ENCODE peak calls at places on chromosome 15, in nine cellular contexts. One of them, this sample, is unnamed.

GRCh38 chr15:66946578-66947164 is 118.7 kb upstream of the SMAD3 start:
- DNase-seq in testis: peak; percentile 81
- DNase-seq in astrocyte: peak; percentile 21
- DNase-seq in thoracic aorta: no peak
- DNase-seq in IMR-90: peak; percentile 70
- DNase-seq in adrenal gland: peak; percentile 64
- DNase-seq in coronary artery: no peak
- DNase-seq in WERI-Rb-1: peak; percentile 60
- DNase-seq in left ventricle myocardium inferior: peak; percentile 68
- DNase-seq in this sample: peak; percentile 77

GRCh38 chr15:68371851-68372250 is 60.1 kb downstream of the ITGA11 start:
- DNase-seq in astrocyte: no peak
- DNase-seq in coronary artery: peak; percentile 41
- DNase-seq in adrenal gland: peak; percentile 5
- DNase-seq in left ventricle myocardium inferior: no peak
- DNase-seq in thoracic aorta: no peak
- DNase-seq in testis: no peak
- DNase-seq in IMR-90: no peak
- DNase-seq in WERI-Rb-1: no peak
- DNase-seq in this sample: no peak

GRCh38 chr15:61172325-61172724 is 56.8 kb downstream of the RORA start:
- DNase-seq in coronary artery: no peak
- DNase-seq in testis: no peak
- DNase-seq in thoracic aorta: no peak
- DNase-seq in IMR-90: no peak
- DNase-seq in adrenal gland: no peak
- DNase-seq in left ventricle myocardium inferior: no peak
- DNase-seq in WERI-Rb-1: no peak
- DNase-seq in astrocyte: no peak
- DNase-seq in this sample: no peak

GRCh38 chr15:55917881-55918296 is 75.5 kb downstream of the NEDD4 start:
- DNase-seq in astrocyte: peak; percentile 84
- DNase-seq in coronary artery: no peak
- DNase-seq in testis: peak; percentile 28
- DNase-seq in WERI-Rb-1: peak; percentile 14
- DNase-seq in thoracic aorta: no peak
- DNase-seq in IMR-90: peak; percentile 96
- DNase-seq in left ventricle myocardium inferior: no peak
- DNase-seq in adrenal gland: no peak
- DNase-seq in this sample: peak; percentile 93

GRCh38 chr15:66919421-66919820 is 146.0 kb upstream of the SMAD3 start:
- DNase-seq in astrocyte: no peak
- DNase-seq in WERI-Rb-1: no peak
- DNase-seq in testis: no peak
- DNase-seq in coronary artery: no peak
- DNase-seq in thoracic aorta: no peak
- DNase-seq in adrenal gland: no peak
- DNase-seq in IMR-90: no peak
- DNase-seq in left ventricle myocardium inferior: no peak
- DNase-seq in this sample: no peak

GRCh38 chr15:72006382-72006781 is 111.6 kb downstream of the MYO9A start:
- DNase-seq in coronary artery: no peak
- DNase-seq in left ventricle myocardium inferior: no peak
- DNase-seq in thoracic aorta: no peak
- DNase-seq in astrocyte: no peak
- DNase-seq in adrenal gland: no peak
- DNase-seq in testis: no peak
- DNase-seq in WERI-Rb-1: no peak
- DNase-seq in IMR-90: no peak
- DNase-seq in this sample: no peak

GRCh38 chr15:32117122-32117521 is 86.8 kb downstream of the CHRNA7 start:
- DNase-seq in astrocyte: no peak
- DNase-seq in WERI-Rb-1: no peak
- DNase-seq in testis: no peak
- DNase-seq in IMR-90: no peak
- DNase-seq in coronary artery: no peak
- DNase-seq in adrenal gland: no peak
- DNase-seq in thoracic aorta: no peak
- DNase-seq in left ventricle myocardium inferior: no peak
- DNase-seq in this sample: no peak

GRCh38 chr15:85354432-85354831 is 26.0 kb upstream of the AKAP13 start:
- DNase-seq in astrocyte: peak; percentile 93
- DNase-seq in left ventricle myocardium inferior: no peak
- DNase-seq in thoracic aorta: no peak
- DNase-seq in adrenal gland: no peak
- DNase-seq in coronary artery: no peak
- DNase-seq in IMR-90: peak; percentile 77
- DNase-seq in WERI-Rb-1: no peak
- DNase-seq in testis: no peak
- DNase-seq in this sample: peak; percentile 80

GRCh38 chr15:31333119-31333518 is 6.5 kb downstream of the KLF13 start:
- DNase-seq in IMR-90: no peak
- DNase-seq in adrenal gland: no peak
- DNase-seq in coronary artery: no peak
- DNase-seq in thoracic aorta: no peak
- DNase-seq in left ventricle myocardium inferior: no peak
- DNase-seq in WERI-Rb-1: no peak
- DNase-seq in testis: no peak
- DNase-seq in astrocyte: no peak
- DNase-seq in this sample: no peak

GRCh38 chr15:89898628-89899302 is 5.0 kb upstream of the AP3S2 start:
- DNase-seq in coronary artery: no peak
- DNase-seq in astrocyte: peak; percentile 21
- DNase-seq in adrenal gland: no peak
- DNase-seq in thoracic aorta: no peak
- DNase-seq in testis: peak; percentile 28
- DNase-seq in IMR-90: peak; percentile 47
- DNase-seq in WERI-Rb-1: peak; percentile 74
- DNase-seq in left ventricle myocardium inferior: no peak
- DNase-seq in this sample: peak; percentile 42

GRCh38 chr15:78301813-78302212 is 2.4 kb upstream of the SKIC8 start:
- DNase-seq in IMR-90: no peak
- DNase-seq in WERI-Rb-1: no peak
- DNase-seq in thoracic aorta: no peak
- DNase-seq in astrocyte: peak; percentile 30
- DNase-seq in left ventricle myocardium inferior: no peak
- DNase-seq in adrenal gland: no peak
- DNase-seq in testis: no peak
- DNase-seq in coronary artery: no peak
- DNase-seq in this sample: no peak

GRCh38 chr15:90001683-90002427 is 731 bp downstream of the ZNF710 start:
- DNase-seq in left ventricle myocardium inferior: peak; percentile 66
- DNase-seq in testis: peak; percentile 52
- DNase-seq in coronary artery: no peak
- DNase-seq in IMR-90: peak; percentile 58
- DNase-seq in astrocyte: peak; percentile 51
- DNase-seq in thoracic aorta: no peak
- DNase-seq in adrenal gland: peak; percentile 59
- DNase-seq in WERI-Rb-1: peak; percentile 38
- DNase-seq in this sample: peak; percentile 67

GRCh38 chr15:92655178-92655995 is at the start of gene FAM174B:
- DNase-seq in testis: peak; percentile 68
- DNase-seq in astrocyte: peak; percentile 39
- DNase-seq in IMR-90: no peak
- DNase-seq in adrenal gland: peak; percentile 35
- DNase-seq in WERI-Rb-1: peak; percentile 61
- DNase-seq in thoracic aorta: no peak
- DNase-seq in coronary artery: peak; percentile 47
- DNase-seq in left ventricle myocardium inferior: peak; percentile 60
- DNase-seq in this sample: no peak
- H3K4me3 ChIP-seq in testis: peak within 1 kb of the TSS; percentile 55
- H3K4me3 ChIP-seq in astrocyte: peak within 1 kb of the TSS; percentile 44
- H3K4me3 ChIP-seq in IMR-90: peak within 1 kb of the TSS; percentile 43
- H3K4me3 ChIP-seq in adrenal gland: no peak within 1 kb of the TSS
- H3K4me3 ChIP-seq in WERI-Rb-1: peak within 1 kb of the TSS; percentile 64
- H3K4me3 ChIP-seq in thoracic aorta: peak within 1 kb of the TSS; percentile 80
- H3K4me3 ChIP-seq in coronary artery: peak within 1 kb of the TSS; percentile 82
- H3K4me3 ChIP-seq in left ventricle myocardium inferior: peak within 1 kb of the TSS; percentile 76
- H3K4me3 ChIP-seq in this sample: peak within 1 kb of the TSS; percentile 25

GRCh38 chr15:35430301-35430700 is 115.7 kb downstream of the DPH6 start:
- DNase-seq in IMR-90: no peak
- DNase-seq in astrocyte: no peak
- DNase-seq in testis: no peak
- DNase-seq in adrenal gland: no peak
- DNase-seq in thoracic aorta: no peak
- DNase-seq in WERI-Rb-1: no peak
- DNase-seq in left ventricle myocardium inferior: no peak
- DNase-seq in coronary artery: no peak
- DNase-seq in this sample: no peak

GRCh38 chr15:35427496-35427895 is 118.5 kb downstream of the DPH6 start:
- DNase-seq in thoracic aorta: no peak
- DNase-seq in IMR-90: no peak
- DNase-seq in left ventricle myocardium inferior: no peak
- DNase-seq in adrenal gland: no peak
- DNase-seq in coronary artery: no peak
- DNase-seq in testis: no peak
- DNase-seq in WERI-Rb-1: no peak
- DNase-seq in astrocyte: no peak
- DNase-seq in this sample: no peak

GRCh38 chr15:35431281-35431680 is 114.7 kb downstream of the DPH6 start:
- DNase-seq in coronary artery: no peak
- DNase-seq in IMR-90: no peak
- DNase-seq in left ventricle myocardium inferior: no peak
- DNase-seq in testis: no peak
- DNase-seq in adrenal gland: no peak
- DNase-seq in astrocyte: no peak
- DNase-seq in thoracic aorta: no peak
- DNase-seq in WERI-Rb-1: no peak
- DNase-seq in this sample: no peak

DNA sequence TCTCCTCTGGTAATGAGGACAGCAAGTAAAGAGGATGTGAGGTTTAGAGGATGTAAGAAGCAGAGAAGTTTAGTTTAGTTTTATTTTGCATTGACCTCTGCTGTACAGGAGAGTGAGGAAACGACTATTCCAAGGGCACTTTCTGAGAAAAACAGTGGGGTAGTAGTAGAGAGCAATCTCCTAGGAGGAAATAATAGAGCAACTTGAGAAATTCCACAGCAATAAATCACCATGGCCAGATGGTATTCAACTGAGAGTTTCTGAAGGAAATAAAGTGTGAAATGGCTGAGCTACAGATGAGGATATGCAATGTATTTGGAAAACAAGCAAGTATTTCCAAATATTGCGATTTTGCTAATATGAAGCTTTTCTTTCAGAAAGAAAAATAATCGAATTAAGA is 118.9 kb downstream of the DPH6 start:
- DNase-seq in WERI-Rb-1: no peak
- DNase-seq in thoracic aorta: no peak
- DNase-seq in IMR-90: peak; percentile 77
- DNase-seq in testis: no peak
- DNase-seq in left ventricle myocardium inferior: no peak
- DNase-seq in astrocyte: peak; percentile 77
- DNase-seq in coronary artery: no peak
- DNase-seq in adrenal gland: no peak
- DNase-seq in this sample: peak; percentile 83
- TF ChIP-seq CTCF in WERI-Rb-1: no peak
- TF ChIP-seq CTCF in thoracic aorta: no peak
- TF ChIP-seq CTCF in IMR-90: no peak
- TF ChIP-seq CTCF in testis: no peak
- TF ChIP-seq CTCF in left ventricle myocardium inferior: no peak
- TF ChIP-seq CTCF in astrocyte: no peak
- TF ChIP-seq CTCF in coronary artery: no peak
- TF ChIP-seq CTCF in adrenal gland: no peak
- TF ChIP-seq CTCF in this sample: no peak

GRCh38 chr15:60003243-60004018 is 680 bp upstream of the FOXB1 start:
- DNase-seq in coronary artery: no peak
- DNase-seq in adrenal gland: no peak
- DNase-seq in astrocyte: no peak
- DNase-seq in thoracic aorta: no peak
- DNase-seq in IMR-90: no peak
- DNase-seq in left ventricle myocardium inferior: no peak
- DNase-seq in WERI-Rb-1: no peak
- DNase-seq in testis: no peak
- DNase-seq in this sample: no peak

GRCh38 chr15:60000824-60001641 is 3.1 kb upstream of the FOXB1 start:
- DNase-seq in coronary artery: no peak
- DNase-seq in IMR-90: no peak
- DNase-seq in thoracic aorta: no peak
- DNase-seq in adrenal gland: no peak
- DNase-seq in left ventricle myocardium inferior: no peak
- DNase-seq in WERI-Rb-1: no peak
- DNase-seq in testis: no peak
- DNase-seq in astrocyte: no peak
- DNase-seq in this sample: no peak

GRCh38 chr15:60000113-60000823 is 3.8 kb upstream of the FOXB1 start:
- DNase-seq in coronary artery: no peak
- DNase-seq in astrocyte: no peak
- DNase-seq in WERI-Rb-1: no peak
- DNase-seq in left ventricle myocardium inferior: no peak
- DNase-seq in thoracic aorta: no peak
- DNase-seq in IMR-90: no peak
- DNase-seq in testis: no peak
- DNase-seq in adrenal gland: no peak
- DNase-seq in this sample: no peak

GRCh38 chr15:60002528-60003218 is 1.4 kb upstream of the FOXB1 start:
- DNase-seq in thoracic aorta: no peak
- DNase-seq in astrocyte: no peak
- DNase-seq in WERI-Rb-1: no peak
- DNase-seq in coronary artery: no peak
- DNase-seq in left ventricle myocardium inferior: no peak
- DNase-seq in testis: no peak
- DNase-seq in adrenal gland: no peak
- DNase-seq in IMR-90: peak; percentile 2
- DNase-seq in this sample: no peak

GRCh38 chr15:60001642-60002527 is 2.2 kb upstream of the FOXB1 start:
- DNase-seq in astrocyte: no peak
- DNase-seq in left ventricle myocardium inferior: no peak
- DNase-seq in thoracic aorta: no peak
- DNase-seq in testis: no peak
- DNase-seq in adrenal gland: no peak
- DNase-seq in coronary artery: no peak
- DNase-seq in WERI-Rb-1: no peak
- DNase-seq in IMR-90: no peak
- DNase-seq in this sample: no peak
- H3K4me3 ChIP-seq in astrocyte: no peak overlapping the region
- H3K4me3 ChIP-seq in left ventricle myocardium inferior: no peak overlapping the region
- H3K4me3 ChIP-seq in thoracic aorta: no peak overlapping the region
- H3K4me3 ChIP-seq in testis: no peak overlapping the region
- H3K4me3 ChIP-seq in adrenal gland: no peak overlapping the region
- H3K4me3 ChIP-seq in coronary artery: no peak overlapping the region
- H3K4me3 ChIP-seq in WERI-Rb-1: no peak overlapping the region
- H3K4me3 ChIP-seq in IMR-90: no peak overlapping the region
- H3K4me3 ChIP-seq in this sample: no peak overlapping the region

DNA sequence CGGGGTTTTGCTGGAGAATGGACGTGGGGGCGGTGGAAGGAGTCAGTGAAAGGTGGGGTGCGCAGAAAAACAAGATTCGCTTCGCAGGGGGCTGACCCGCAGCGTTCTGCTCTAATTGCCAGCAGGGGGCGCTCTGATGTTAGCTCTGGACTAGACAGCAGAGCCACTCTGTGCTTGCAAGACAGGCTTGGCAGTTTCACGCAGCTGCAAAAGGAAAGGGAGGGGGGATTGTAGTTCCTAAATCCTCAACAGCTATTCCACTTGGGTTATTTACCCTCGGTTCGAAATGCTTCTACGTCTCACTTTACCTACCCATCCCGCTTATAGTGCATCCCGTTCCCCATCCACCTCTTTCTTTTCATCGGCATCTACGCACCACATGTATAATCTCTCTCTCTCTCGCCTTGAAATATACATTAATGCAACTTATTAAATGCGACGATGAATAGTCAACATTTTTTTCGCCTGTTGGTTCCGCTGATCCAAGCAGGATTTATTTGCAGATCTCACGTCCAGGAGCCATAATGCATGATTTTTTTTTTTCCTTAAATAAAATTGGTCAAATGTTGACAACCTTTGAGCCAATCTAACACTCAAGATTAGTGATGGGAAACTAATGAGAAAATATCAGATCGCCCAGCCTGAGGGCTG is 216.5 kb downstream of the MEIS2 start:
- DNase-seq in IMR-90: peak; percentile 86
- DNase-seq in WERI-Rb-1: peak; percentile 95
- DNase-seq in adrenal gland: peak; percentile 89
- DNase-seq in testis: peak; percentile 96
- DNase-seq in thoracic aorta: peak; percentile 50
- DNase-seq in left ventricle myocardium inferior: peak; percentile 82
- DNase-seq in astrocyte: peak; percentile 79
- DNase-seq in coronary artery: peak; percentile 87
- DNase-seq in this sample: peak; percentile 92
- TF ChIP-seq CTCF in IMR-90: peak; percentile 88
- TF ChIP-seq CTCF in WERI-Rb-1: peak; percentile 83
- TF ChIP-seq CTCF in adrenal gland: peak; percentile 79
- TF ChIP-seq CTCF in testis: peak; percentile 91
- TF ChIP-seq CTCF in thoracic aorta: peak; percentile 83
- TF ChIP-seq CTCF in left ventricle myocardium inferior: peak; percentile 89
- TF ChIP-seq CTCF in astrocyte: peak; percentile 82
- TF ChIP-seq CTCF in coronary artery: peak; percentile 80
- TF ChIP-seq CTCF in this sample: peak; percentile 82